ENCODE peak calls at places on chromosomes 13 and 19, in five cellular contexts. Z, C, M, B and J are unnamed samples.

GRCh38 chr19:17795495-17795856 is 538 bp downstream of the B3GNT3 start:
- DNase-seq in Z (no peak), C (no peak), M (no peak), B (no peak), J (no peak)

GRCh38 chr13:85230754-85231153 is 568.5 kb downstream of the SLITRK6 start:
- DNase-seq in Z (peak; percentile 72), C (no peak), M (no peak), B (no peak), J (no peak)

GRCh38 chr19:41991025-41991424 is 3.0 kb downstream of the ATP1A3 start:
- DNase-seq in Z (no peak), C (no peak), M (no peak), B (no peak), J (no peak)

GRCh38 chr13:112072531-112073244 is 5.7 kb downstream of the SOX1 start:
- DNase-seq in Z (no peak), C (no peak), M (no peak), B (no peak), J (no peak)

GRCh38 chr13:63425131-63425530 is 2009.5 kb upstream of the PCDH20 start:
- DNase-seq in Z (peak; percentile 43), C (no peak), M (no peak), B (no peak), J (no peak)

GRCh38 chr19:32022946-32023832 is 322.2 kb upstream of the ZNF507 start:
- DNase-seq in Z (no peak), C (peak; percentile 62), M (no peak), B (no peak), J (peak; percentile 18)

GRCh38 chr13:71625694-71626093 is 241.3 kb downstream of the DACH1 start:
- DNase-seq in Z (peak; percentile 92), C (no peak), M (no peak), B (no peak), J (no peak)

GRCh38 chr19:53978975-53979801 is 12.2 kb upstream of the CACNG6 start:
- DNase-seq in Z (no peak), C (no peak), M (no peak), B (no peak), J (no peak)

GRCh38 chr13:27481766-27482165 is 31.4 kb upstream of the MTIF3 start:
- DNase-seq in Z (peak; percentile 10), C (peak; percentile 65), M (peak; percentile 69), B (no peak), J (peak; percentile 37)

GRCh38 chr19:36093687-36094086 is 17.3 kb upstream of the OVOL3 start:
- DNase-seq in Z (no peak), C (no peak), M (no peak), B (no peak), J (no peak)

GRCh38 chr13:67224148-67224846 is 5.8 kb downstream of the PCDH9 start:
- DNase-seq in Z (peak; percentile 82), C (peak; percentile 62), M (peak; percentile 58), B (no peak), J (peak; percentile 56)

GRCh38 chr19:16509141-16510061 is 13.2 kb downstream of the C19orf44 start:
- DNase-seq in Z (peak; percentile 36), C (peak; percentile 1), M (no peak), B (no peak), J (no peak)

GRCh38 chr19:13914777-13915176 is 8.8 kb downstream of the CC2D1A start:
- DNase-seq in Z (no peak), C (no peak), M (peak; percentile 2), B (no peak), J (no peak)

GRCh38 chr19:33239223-33239975 is 13.7 kb upstream of the SLC7A10 start:
- DNase-seq in Z (no peak), C (peak; percentile 22), M (no peak), B (no peak), J (no peak)

GRCh38 chr13:95362666-95363065 is 61.4 kb upstream of the ABCC4 start:
- DNase-seq in Z (no peak), C (no peak), M (no peak), B (no peak), J (no peak)

GRCh38 chr19:48418317-48419064 is 25.0 kb downstream of the GRIN2D start:
- DNase-seq in Z (peak; percentile 23), C (no peak), M (peak; percentile 46), B (no peak), J (no peak)

GRCh38 chr13:20983386-20983785 is 78.0 kb downstream of the LATS2 start:
- DNase-seq in Z (no peak), C (no peak), M (no peak), B (no peak), J (no peak)

GRCh38 chr13:39100996-39101751 is 62.9 kb downstream of the NHLRC3 start:
- DNase-seq in Z (no peak), C (no peak), M (no peak), B (no peak), J (no peak)

GRCh38 chr19:22545751-22546150 is 88.4 kb upstream of the ZNF492 start:
- DNase-seq in Z (no peak), C (peak; percentile 40), M (peak; percentile 61), B (no peak), J (peak; percentile 3)

GRCh38 chr19:7852851-7853759 is 21.1 kb downstream of the PRR36 start:
- DNase-seq in Z (peak; percentile 41), C (peak; percentile 97), M (peak; percentile 96), B (no peak), J (peak; percentile 90)

GRCh38 chr19:17797397-17798201 is 2.7 kb downstream of the B3GNT3 start:
- DNase-seq in Z (no peak), C (peak; percentile 48), M (no peak), B (no peak), J (peak; percentile 95)

GRCh38 chr13:93397619-93398018 is 171.0 kb downstream of the GPC6 start:
- DNase-seq in Z (no peak), C (no peak), M (no peak), B (no peak), J (no peak)

GRCh38 chr13:107035186-107035585 is 467.2 kb upstream of the ARGLU1 start:
- DNase-seq in Z (peak; percentile 35), C (no peak), M (no peak), B (no peak), J (no peak)

GRCh38 chr19:9931629-9932028 is 4.7 kb downstream of the OLFM2 start:
- DNase-seq in Z (no peak), C (no peak), M (no peak), B (no peak), J (no peak)

GRCh38 chr19:35592226-35592625 is 6.3 kb downstream of the PMIS2 start:
- DNase-seq in Z (peak; percentile 37), C (peak; percentile 41), M (peak; percentile 45), B (no peak), J (peak; percentile 53)

GRCh38 chr13:37621811-37622361 is 23.3 kb upstream of the POSTN start:
- DNase-seq in Z (peak; percentile 84), C (no peak), M (no peak), B (no peak), J (no peak)
- TF ChIP-seq MXI1 in Z (no peak), C (no peak), M (no peak), B (no peak), J (no peak)

GRCh38 chr13:40342461-40342860 is 324.0 kb downstream of the FOXO1 start:
- DNase-seq in Z (no peak), C (no peak), M (no peak), B (no peak), J (no peak)
- TF ChIP-seq MXI1 in Z (no peak), C (no peak), M (no peak), B (no peak), J (no peak)

GRCh38 chr19:3667037-3667638 is 33.1 kb downstream of the PIP5K1C start:
- DNase-seq in Z (no peak), C (no peak), M (no peak), B (no peak), J (no peak)

GRCh38 chr19:3663838-3664237 is 36.4 kb downstream of the PIP5K1C start:
- DNase-seq in Z (no peak), C (no peak), M (no peak), B (no peak), J (no peak)

GRCh38 chr19:3664879-3665642 is 35.2 kb downstream of the PIP5K1C start:
- DNase-seq in Z (no peak), C (no peak), M (no peak), B (no peak), J (no peak)

GRCh38 chr19:3667766-3668165 is 32.5 kb downstream of the PIP5K1C start:
- DNase-seq in Z (no peak), C (no peak), M (no peak), B (no peak), J (no peak)

GRCh38 chr19:3665681-3666544 is 34.4 kb downstream of the PIP5K1C start:
- DNase-seq in Z (no peak), C (peak; percentile 96), M (peak; percentile 90), B (no peak), J (peak; percentile 13)
- TF ChIP-seq MXI1 in Z (no peak), C (no peak), M (no peak), B (no peak), J (no peak)

GRCh38 chr13:110231348-110232047 is 75.5 kb downstream of the COL4A1 start:
- DNase-seq in Z (no peak), C (no peak), M (no peak), B (no peak), J (no peak)

GRCh38 chr13:110227864-110228643 is 78.9 kb downstream of the COL4A1 start:
- DNase-seq in Z (no peak), C (no peak), M (no peak), B (no peak), J (no peak)

GRCh38 chr13:110230661-110231347 is 76.2 kb downstream of the COL4A1 start:
- DNase-seq in Z (no peak), C (no peak), M (no peak), B (no peak), J (no peak)

GRCh38 chr13:110228936-110229904 is 77.7 kb downstream of the COL4A1 start:
- DNase-seq in Z (no peak), C (no peak), M (no peak), B (no peak), J (no peak)

GRCh38 chr13:110229905-110230563 is 76.9 kb downstream of the COL4A1 start:
- DNase-seq in Z (no peak), C (no peak), M (no peak), B (no peak), J (no peak)
- TF ChIP-seq MXI1 in Z (no peak), C (no peak), M (no peak), B (no peak), J (no peak)

GRCh38 chr19:50326101-50326664 is 3.0 kb downstream of the KCNC3 start:
- DNase-seq in Z (no peak), C (no peak), M (no peak), B (no peak), J (no peak)
- TF ChIP-seq MXI1 in Z (no peak), C (no peak), M (no peak), B (no peak), J (no peak)

DNA sequence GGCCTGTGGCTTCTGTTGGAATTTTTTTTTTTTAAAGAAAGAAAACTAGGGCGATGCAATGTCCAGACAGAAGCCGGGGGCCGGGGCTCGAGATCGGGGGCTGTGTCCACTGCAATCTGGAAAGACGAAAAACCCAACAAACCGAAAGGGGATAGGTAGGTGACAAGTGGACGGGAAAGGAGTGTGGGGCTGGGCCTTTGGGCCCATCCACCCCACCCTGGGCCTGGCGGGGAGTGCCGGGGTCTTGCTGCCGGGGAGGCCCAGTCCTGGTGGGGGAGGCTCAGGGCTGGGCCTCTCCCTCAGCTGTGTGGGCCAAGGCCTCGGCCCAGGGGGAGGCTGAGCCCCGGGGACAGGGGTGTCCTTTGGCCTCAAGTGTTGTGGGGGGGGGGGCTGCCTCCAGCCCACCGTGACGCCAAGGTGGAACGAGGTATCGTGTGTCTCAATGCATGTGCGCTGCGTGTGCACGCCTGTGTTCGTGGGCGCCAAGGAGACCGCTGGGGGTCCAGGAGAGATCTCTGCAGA is 17.4 kb downstream of the PRKCSH start:
- DNase-seq in Z (no peak), C (peak; percentile 51), M (peak; percentile 9), B (no peak), J (no peak)
- TF ChIP-seq MXI1 in Z (no peak), C (no peak), M (no peak), B (no peak), J (no peak)